ENCODE peak calls at places on chromosomes 2 and 18, in four cellular contexts. One of them, this sample, is unnamed.

GRCh38 chr2:73418343-73418742 is 32.7 kb downstream of the ALMS1 start:
- DNase-seq in HepG2: no peak
- DNase-seq in K562: no peak
- DNase-seq in GM12878: no peak
- DNase-seq in this sample: no peak

GRCh38 chr2:140526575-140526974 is 1604.2 kb downstream of the LRP1B start:
- DNase-seq in K562: no peak
- DNase-seq in GM12878: no peak
- DNase-seq in HepG2: no peak
- DNase-seq in this sample: peak

GRCh38 chr18:50751490-50751889 is 68.3 kb downstream of the MRO start:
- DNase-seq in HepG2: no peak
- DNase-seq in GM12878: no peak
- DNase-seq in K562: no peak
- DNase-seq in this sample: no peak

GRCh38 chr2:1162768-1163584 is 212.3 kb downstream of the SNTG2 start:
- DNase-seq in GM12878: no peak
- DNase-seq in HepG2: no peak
- DNase-seq in K562: no peak
- DNase-seq in this sample: no peak

GRCh38 chr2:109348645-109349554 is 219.9 kb downstream of the SH3RF3 start:
- DNase-seq in K562: no peak
- DNase-seq in GM12878: no peak
- DNase-seq in HepG2: no peak
- DNase-seq in this sample: no peak

GRCh38 chr2:58540680-58541079 is 299.6 kb upstream of the FANCL start:
- DNase-seq in HepG2: no peak
- DNase-seq in K562: no peak
- DNase-seq in GM12878: no peak
- DNase-seq in this sample: no peak

GRCh38 chr2:226909131-226909530 is 73.3 kb downstream of the RHBDD1 start:
- DNase-seq in HepG2: no peak
- DNase-seq in K562: no peak
- DNase-seq in GM12878: no peak
- DNase-seq in this sample: no peak

GRCh38 chr2:883260-884026 is 67.2 kb upstream of the SNTG2 start:
- DNase-seq in GM12878: no peak
- DNase-seq in HepG2: no peak
- DNase-seq in K562: no peak
- DNase-seq in this sample: no peak

GRCh38 chr2:230282936-230283335 is 44.1 kb upstream of the SP140L start:
- DNase-seq in K562: no peak
- DNase-seq in GM12878: no peak
- DNase-seq in HepG2: no peak
- DNase-seq in this sample: no peak

GRCh38 chr18:9822587-9822986 is 63.2 kb upstream of the TXNDC2 start:
- DNase-seq in GM12878: no peak
- DNase-seq in K562: no peak
- DNase-seq in HepG2: no peak
- DNase-seq in this sample: no peak

GRCh38 chr18:75293591-75293990 is 83.0 kb downstream of the TSHZ1 start:
- DNase-seq in GM12878: no peak
- DNase-seq in HepG2: no peak
- DNase-seq in K562: no peak
- DNase-seq in this sample: no peak

GRCh38 chr2:101206080-101206479 is 46.6 kb upstream of the CNOT11 start:
- DNase-seq in GM12878: no peak
- DNase-seq in K562: no peak
- DNase-seq in HepG2: no peak
- DNase-seq in this sample: no peak

GRCh38 chr18:35578481-35578880 is 3.1 kb upstream of the GALNT1 start:
- DNase-seq in HepG2: no peak
- DNase-seq in K562: no peak
- DNase-seq in GM12878: no peak
- DNase-seq in this sample: no peak

GRCh38 chr18:57630759-57631660 is 9.4 kb upstream of the NARS1 start:
- DNase-seq in K562: no peak
- DNase-seq in GM12878: peak
- DNase-seq in HepG2: no peak
- DNase-seq in this sample: no peak

GRCh38 chr2:219542931-219543595 is 546 bp downstream of the CHPF start:
- DNase-seq in HepG2: peak
- DNase-seq in K562: peak
- DNase-seq in GM12878: no peak
- DNase-seq in this sample: no peak

GRCh38 chr2:233360771-233361176 is 6.5 kb downstream of the DGKD start:
- DNase-seq in HepG2: peak
- DNase-seq in GM12878: no peak
- DNase-seq in K562: no peak
- DNase-seq in this sample: no peak

GRCh38 chr2:132585982-132586608 is 83.9 kb downstream of the LYPD1 start:
- DNase-seq in HepG2: no peak
- DNase-seq in K562: no peak
- DNase-seq in GM12878: no peak
- DNase-seq in this sample: no peak

GRCh38 chr2:156423674-156424282 is 12.4 kb upstream of the GPD2 start:
- DNase-seq in GM12878: no peak
- DNase-seq in K562: no peak
- DNase-seq in HepG2: no peak
- DNase-seq in this sample: no peak

GRCh38 chr2:143909577-143909976 is 610.3 kb downstream of the ZEB2 start:
- DNase-seq in GM12878: no peak
- DNase-seq in K562: no peak
- DNase-seq in HepG2: no peak
- DNase-seq in this sample: no peak

GRCh38 chr2:191479680-191480023 is 198.3 kb upstream of the NABP1 start:
- DNase-seq in K562: no peak
- DNase-seq in HepG2: no peak
- DNase-seq in GM12878: peak
- DNase-seq in this sample: no peak

GRCh38 chr2:88601302-88601701 is 26.0 kb downstream of the EIF2AK3 start:
- DNase-seq in K562: no peak
- DNase-seq in GM12878: no peak
- DNase-seq in HepG2: no peak
- DNase-seq in this sample: no peak

GRCh38 chr2:1299053-1299452 is 114.2 kb upstream of the TPO start:
- DNase-seq in HepG2: no peak
- DNase-seq in GM12878: no peak
- DNase-seq in K562: no peak
- DNase-seq in this sample: no peak

GRCh38 chr2:61889212-61889956 is 928 bp upstream of the CCT4 start:
- DNase-seq in K562: peak
- DNase-seq in HepG2: no peak
- DNase-seq in GM12878: no peak
- DNase-seq in this sample: no peak

GRCh38 chr2:85999131-85999831 is 106.4 kb downstream of the POLR1A start:
- DNase-seq in K562: no peak
- DNase-seq in GM12878: peak
- DNase-seq in HepG2: no peak
- DNase-seq in this sample: no peak

GRCh38 chr18:41906528-41907256 is 48.3 kb upstream of the PIK3C3 start:
- DNase-seq in GM12878: peak
- DNase-seq in K562: peak
- DNase-seq in HepG2: peak
- DNase-seq in this sample: peak

GRCh38 chr2:122516775-122517174 is 761.3 kb downstream of the TSN start:
- DNase-seq in K562: no peak
- DNase-seq in GM12878: no peak
- DNase-seq in HepG2: no peak
- DNase-seq in this sample: no peak

GRCh38 chr2:111037136-111037535 is 83.6 kb upstream of the BCL2L11 start:
- DNase-seq in GM12878: peak
- DNase-seq in HepG2: no peak
- DNase-seq in K562: no peak
- DNase-seq in this sample: no peak

GRCh38 chr2:190129421-190130199 is 67.1 kb upstream of the MSTN start:
- DNase-seq in K562: no peak
- DNase-seq in HepG2: no peak
- DNase-seq in GM12878: no peak
- DNase-seq in this sample: no peak

GRCh38 chr2:134185639-134186038 is 68.2 kb upstream of the MGAT5 start:
- DNase-seq in K562: no peak
- DNase-seq in HepG2: no peak
- DNase-seq in GM12878: no peak
- DNase-seq in this sample: no peak

GRCh38 chr18:67268530-67268929 is 248.0 kb downstream of the DSEL start:
- DNase-seq in K562: no peak
- DNase-seq in HepG2: no peak
- DNase-seq in GM12878: no peak
- DNase-seq in this sample: no peak

GRCh38 chr2:62489162-62489561 is 16.8 kb downstream of the TMEM17 start:
- DNase-seq in K562: no peak
- DNase-seq in HepG2: no peak
- DNase-seq in GM12878: no peak
- DNase-seq in this sample: no peak

GRCh38 chr2:190637903-190638618 is 10.8 kb upstream of the NAB1 start:
- DNase-seq in K562: no peak
- DNase-seq in HepG2: peak
- DNase-seq in GM12878: no peak
- DNase-seq in this sample: no peak

GRCh38 chr2:237351046-237351445 is 62.9 kb downstream of the COL6A3 start:
- DNase-seq in HepG2: no peak
- DNase-seq in K562: no peak
- DNase-seq in GM12878: no peak
- DNase-seq in this sample: no peak

GRCh38 chr2:237354930-237355329 is 59.0 kb downstream of the COL6A3 start:
- DNase-seq in GM12878: no peak
- DNase-seq in HepG2: no peak
- DNase-seq in K562: no peak
- DNase-seq in this sample: no peak

GRCh38 chr2:237351796-237352195 is 62.2 kb downstream of the COL6A3 start:
- DNase-seq in HepG2: no peak
- DNase-seq in K562: no peak
- DNase-seq in GM12878: no peak
- DNase-seq in this sample: no peak

GRCh38 chr2:237352279-237352845 is 61.6 kb downstream of the COL6A3 start:
- DNase-seq in HepG2: no peak
- DNase-seq in GM12878: no peak
- DNase-seq in K562: no peak
- DNase-seq in this sample: no peak

DNA sequence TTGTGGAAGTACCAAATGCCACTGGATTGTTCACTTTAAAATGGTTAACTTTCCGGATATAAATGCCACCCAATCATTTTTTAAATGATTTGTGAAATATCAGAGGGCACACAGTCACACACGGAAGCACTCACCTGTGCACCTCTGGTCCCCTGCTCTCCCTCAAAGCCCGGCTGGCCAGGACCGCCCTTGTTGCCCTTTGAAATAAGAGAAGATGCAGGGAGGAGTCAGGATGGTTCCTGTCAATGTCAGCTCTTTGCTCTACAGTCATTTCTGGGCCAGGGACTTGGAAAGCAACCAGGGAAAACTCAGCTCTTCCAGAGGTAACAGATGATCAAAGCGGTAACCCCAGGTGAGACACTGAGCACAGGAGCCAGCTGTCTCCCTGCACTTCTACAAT is 60.8 kb downstream of the COL6A3 start:
- DNase-seq in GM12878: no peak
- DNase-seq in K562: no peak
- DNase-seq in HepG2: no peak
- DNase-seq in this sample: no peak
- TF ChIP-seq CHD2 in GM12878: no peak
- TF ChIP-seq CHD2 in K562: no peak
- TF ChIP-seq CHD2 in HepG2: no peak
- TF ChIP-seq CHD2 in this sample: no peak

GRCh38 chr2:96100893-96101304 is 15.5 kb downstream of the ADRA2B start:
- DNase-seq in K562: no peak
- DNase-seq in GM12878: no peak
- DNase-seq in HepG2: no peak
- DNase-seq in this sample: no peak

GRCh38 chr2:96097951-96098823 is 18.2 kb downstream of the ADRA2B start:
- DNase-seq in HepG2: no peak
- DNase-seq in K562: no peak
- DNase-seq in GM12878: no peak
- DNase-seq in this sample: no peak

GRCh38 chr2:96097441-96097840 is 18.9 kb downstream of the ADRA2B start:
- DNase-seq in HepG2: no peak
- DNase-seq in K562: no peak
- DNase-seq in GM12878: no peak
- DNase-seq in this sample: no peak

GRCh38 chr2:96099861-96100798 is 16.2 kb downstream of the ADRA2B start:
- DNase-seq in GM12878: no peak
- DNase-seq in K562: no peak
- DNase-seq in HepG2: no peak
- DNase-seq in this sample: no peak

GRCh38 chr2:96098900-96099590 is 17.3 kb downstream of the ADRA2B start:
- DNase-seq in K562: no peak
- DNase-seq in GM12878: no peak
- DNase-seq in HepG2: no peak
- DNase-seq in this sample: no peak
- TF ChIP-seq ESRRA in K562: no peak
- TF ChIP-seq ESRRA in GM12878: no peak
- TF ChIP-seq ESRRA in HepG2: no peak
- TF ChIP-seq ESRRA in this sample: no peak

GRCh38 chr2:55618649-55619055 is 1.2 kb upstream of the PPP4R3B start:
- DNase-seq in K562: peak
- DNase-seq in GM12878: no peak
- DNase-seq in HepG2: peak
- DNase-seq in this sample: peak
- TF ChIP-seq MAX in K562: no peak
- TF ChIP-seq MAX in GM12878: peak
- TF ChIP-seq MAX in HepG2: peak
- TF ChIP-seq MAX in this sample: peak

GRCh38 chr18:76658627-76659026 is 163.6 kb upstream of the ZNF516 start:
- DNase-seq in GM12878: no peak
- DNase-seq in HepG2: no peak
- DNase-seq in K562: peak
- DNase-seq in this sample: no peak
- TF ChIP-seq CHD2 in GM12878: no peak
- TF ChIP-seq CHD2 in HepG2: no peak
- TF ChIP-seq CHD2 in K562: no peak
- TF ChIP-seq CHD2 in this sample: no peak

DNA sequence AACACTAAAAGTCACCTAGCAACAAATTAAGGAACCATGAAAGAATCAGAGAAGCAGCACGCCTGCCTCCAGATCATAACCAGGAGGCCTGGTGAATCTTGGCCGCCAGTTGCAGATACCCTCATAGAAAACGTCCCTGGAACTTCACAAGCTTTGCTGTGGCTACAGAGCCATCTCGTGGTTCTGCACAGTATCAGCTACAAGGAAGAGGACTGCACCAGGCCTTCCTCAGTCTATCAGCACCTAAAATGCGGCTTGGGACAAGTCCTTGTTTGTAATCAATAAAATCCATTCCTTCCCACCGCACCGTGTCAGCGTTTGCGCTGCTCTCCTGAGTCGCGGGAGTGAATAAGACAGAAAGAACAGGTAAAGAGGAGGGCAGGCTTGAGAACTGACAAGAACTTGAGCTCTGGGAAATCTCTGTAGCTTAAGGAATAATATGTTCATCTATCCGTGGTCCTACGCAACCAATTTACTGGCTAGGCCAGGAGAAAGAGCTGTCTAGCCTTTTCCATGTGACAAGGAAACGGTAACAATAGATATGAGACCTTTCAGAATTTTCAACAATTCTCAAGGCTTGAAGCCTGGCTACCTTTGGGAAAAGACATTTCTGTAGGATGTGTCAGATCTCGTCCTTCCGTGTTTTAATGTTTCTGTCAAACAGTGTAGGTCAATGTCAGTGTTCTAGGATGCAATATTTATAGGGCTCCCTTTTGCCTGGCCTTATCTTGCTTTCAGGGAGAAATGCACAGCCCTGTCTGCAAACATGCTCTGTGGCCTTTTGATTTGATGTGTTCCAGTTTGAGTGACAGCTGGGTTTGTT is 128.5 kb upstream of the RAB12 start:
- DNase-seq in GM12878: no peak
- DNase-seq in K562: no peak
- DNase-seq in HepG2: peak
- DNase-seq in this sample: peak
- TF ChIP-seq ESRRA in GM12878: no peak
- TF ChIP-seq ESRRA in K562: no peak
- TF ChIP-seq ESRRA in HepG2: no peak
- TF ChIP-seq ESRRA in this sample: no peak